ENCODE peak calls at places on chromosome 13, in five cellular contexts. One of them, this sample, is unnamed.
A peak's percentile ranks its signal among the peaks of the same experiment; 100 is the strongest.

GRCh38 chr13:39035799-39036198 is 2.1 kb downstream of the PROSER1 start:
- DNase-seq in fibroblast of mammary gland: no peak
- DNase-seq in HTR-8/SVneo: no peak
- DNase-seq in PC-3: no peak
- DNase-seq in stimulated activated CD4-positive, alpha-beta T cell treated with anti-CD3 and anti-CD28 coated beads, Interleukin-4, amount 100 ng/mL, for 48 hours: no peak
- DNase-seq in this sample: no peak

GRCh38 chr13:34926513-34926912 is 15.6 kb upstream of the NBEA start:
- DNase-seq in stimulated activated CD4-positive, alpha-beta T cell treated with anti-CD3 and anti-CD28 coated beads, Interleukin-4, amount 100 ng/mL, for 48 hours: no peak
- DNase-seq in HTR-8/SVneo: no peak
- DNase-seq in fibroblast of mammary gland: peak; percentile 64
- DNase-seq in PC-3: peak; percentile 62
- DNase-seq in this sample: no peak

GRCh38 chr13:52924241-52925148 is 76.1 kb upstream of the PCDH8 start:
- DNase-seq in stimulated activated CD4-positive, alpha-beta T cell treated with anti-CD3 and anti-CD28 coated beads, Interleukin-4, amount 100 ng/mL, for 48 hours: no peak
- DNase-seq in fibroblast of mammary gland: no peak
- DNase-seq in PC-3: no peak
- DNase-seq in HTR-8/SVneo: no peak
- DNase-seq in this sample: no peak

GRCh38 chr13:96581741-96582140 is 412.5 kb downstream of the OXGR1 start:
- DNase-seq in HTR-8/SVneo: no peak
- DNase-seq in PC-3: no peak
- DNase-seq in fibroblast of mammary gland: no peak
- DNase-seq in stimulated activated CD4-positive, alpha-beta T cell treated with anti-CD3 and anti-CD28 coated beads, Interleukin-4, amount 100 ng/mL, for 48 hours: no peak
- DNase-seq in this sample: no peak

GRCh38 chr13:27174766-27175455 is 3.3 kb upstream of the USP12 start:
- DNase-seq in HTR-8/SVneo: no peak
- DNase-seq in fibroblast of mammary gland: peak; percentile 54
- DNase-seq in stimulated activated CD4-positive, alpha-beta T cell treated with anti-CD3 and anti-CD28 coated beads, Interleukin-4, amount 100 ng/mL, for 48 hours: no peak
- DNase-seq in PC-3: no peak
- DNase-seq in this sample: no peak

GRCh38 chr13:23868521-23868920 is 20.7 kb downstream of the MIPEP start:
- DNase-seq in fibroblast of mammary gland: peak; percentile 91
- DNase-seq in PC-3: peak; percentile 90
- DNase-seq in stimulated activated CD4-positive, alpha-beta T cell treated with anti-CD3 and anti-CD28 coated beads, Interleukin-4, amount 100 ng/mL, for 48 hours: no peak
- DNase-seq in HTR-8/SVneo: no peak
- DNase-seq in this sample: no peak

GRCh38 chr13:76815344-76815743 is 70.9 kb downstream of the KCTD12 start:
- DNase-seq in PC-3: no peak
- DNase-seq in HTR-8/SVneo: no peak
- DNase-seq in stimulated activated CD4-positive, alpha-beta T cell treated with anti-CD3 and anti-CD28 coated beads, Interleukin-4, amount 100 ng/mL, for 48 hours: no peak
- DNase-seq in fibroblast of mammary gland: no peak
- DNase-seq in this sample: no peak

GRCh38 chr13:109756778-109757177 is 29.6 kb downstream of the IRS2 start:
- DNase-seq in stimulated activated CD4-positive, alpha-beta T cell treated with anti-CD3 and anti-CD28 coated beads, Interleukin-4, amount 100 ng/mL, for 48 hours: no peak
- DNase-seq in HTR-8/SVneo: no peak
- DNase-seq in PC-3: no peak
- DNase-seq in fibroblast of mammary gland: no peak
- DNase-seq in this sample: no peak

GRCh38 chr13:28059214-28059613 is 41.2 kb downstream of the FLT3 start:
- DNase-seq in PC-3: peak; percentile 54
- DNase-seq in stimulated activated CD4-positive, alpha-beta T cell treated with anti-CD3 and anti-CD28 coated beads, Interleukin-4, amount 100 ng/mL, for 48 hours: peak; percentile 40
- DNase-seq in HTR-8/SVneo: peak; percentile 22
- DNase-seq in fibroblast of mammary gland: peak; percentile 38
- DNase-seq in this sample: no peak

GRCh38 chr13:72920097-72920496 is 138.2 kb downstream of the PIBF1 start:
- DNase-seq in PC-3: no peak
- DNase-seq in fibroblast of mammary gland: no peak
- DNase-seq in HTR-8/SVneo: no peak
- DNase-seq in stimulated activated CD4-positive, alpha-beta T cell treated with anti-CD3 and anti-CD28 coated beads, Interleukin-4, amount 100 ng/mL, for 48 hours: no peak
- DNase-seq in this sample: peak; percentile 27

GRCh38 chr13:77544765-77545316 is 9.3 kb downstream of the SCEL start:
- DNase-seq in HTR-8/SVneo: no peak
- DNase-seq in stimulated activated CD4-positive, alpha-beta T cell treated with anti-CD3 and anti-CD28 coated beads, Interleukin-4, amount 100 ng/mL, for 48 hours: no peak
- DNase-seq in fibroblast of mammary gland: no peak
- DNase-seq in PC-3: no peak
- DNase-seq in this sample: no peak

GRCh38 chr13:85194482-85194881 is 604.7 kb downstream of the SLITRK6 start:
- DNase-seq in PC-3: no peak
- DNase-seq in fibroblast of mammary gland: no peak
- DNase-seq in HTR-8/SVneo: no peak
- DNase-seq in stimulated activated CD4-positive, alpha-beta T cell treated with anti-CD3 and anti-CD28 coated beads, Interleukin-4, amount 100 ng/mL, for 48 hours: no peak
- DNase-seq in this sample: no peak

GRCh38 chr13:98880673-98881072 is 97.2 kb downstream of the DOCK9 start:
- DNase-seq in PC-3: no peak
- DNase-seq in stimulated activated CD4-positive, alpha-beta T cell treated with anti-CD3 and anti-CD28 coated beads, Interleukin-4, amount 100 ng/mL, for 48 hours: no peak
- DNase-seq in HTR-8/SVneo: no peak
- DNase-seq in fibroblast of mammary gland: no peak
- DNase-seq in this sample: no peak

GRCh38 chr13:114096031-114096485 is 36.4 kb downstream of the RASA3 start:
- DNase-seq in HTR-8/SVneo: no peak
- DNase-seq in PC-3: no peak
- DNase-seq in stimulated activated CD4-positive, alpha-beta T cell treated with anti-CD3 and anti-CD28 coated beads, Interleukin-4, amount 100 ng/mL, for 48 hours: no peak
- DNase-seq in fibroblast of mammary gland: no peak
- DNase-seq in this sample: peak; percentile 15

GRCh38 chr13:42820450-42820849 is 39.1 kb downstream of the FAM216B start:
- DNase-seq in fibroblast of mammary gland: peak; percentile 47
- DNase-seq in PC-3: no peak
- DNase-seq in HTR-8/SVneo: no peak
- DNase-seq in stimulated activated CD4-positive, alpha-beta T cell treated with anti-CD3 and anti-CD28 coated beads, Interleukin-4, amount 100 ng/mL, for 48 hours: no peak
- DNase-seq in this sample: no peak

GRCh38 chr13:37011002-37011401 is 10.4 kb downstream of the EXOSC8 start:
- DNase-seq in stimulated activated CD4-positive, alpha-beta T cell treated with anti-CD3 and anti-CD28 coated beads, Interleukin-4, amount 100 ng/mL, for 48 hours: no peak
- DNase-seq in fibroblast of mammary gland: no peak
- DNase-seq in PC-3: no peak
- DNase-seq in HTR-8/SVneo: no peak
- DNase-seq in this sample: no peak

GRCh38 chr13:32840840-32841713 is 175.1 kb upstream of the KL start:
- DNase-seq in PC-3: no peak
- DNase-seq in fibroblast of mammary gland: no peak
- DNase-seq in HTR-8/SVneo: no peak
- DNase-seq in stimulated activated CD4-positive, alpha-beta T cell treated with anti-CD3 and anti-CD28 coated beads, Interleukin-4, amount 100 ng/mL, for 48 hours: no peak
- DNase-seq in this sample: no peak

GRCh38 chr13:45521292-45521691 is 56.6 kb downstream of the COG3 start:
- DNase-seq in stimulated activated CD4-positive, alpha-beta T cell treated with anti-CD3 and anti-CD28 coated beads, Interleukin-4, amount 100 ng/mL, for 48 hours: no peak
- DNase-seq in HTR-8/SVneo: no peak
- DNase-seq in PC-3: peak; percentile 79
- DNase-seq in fibroblast of mammary gland: peak; percentile 59
- DNase-seq in this sample: no peak

GRCh38 chr13:41944635-41945401 is 16.1 kb downstream of the VWA8 start:
- DNase-seq in PC-3: peak; percentile 20
- DNase-seq in fibroblast of mammary gland: no peak
- DNase-seq in HTR-8/SVneo: no peak
- DNase-seq in stimulated activated CD4-positive, alpha-beta T cell treated with anti-CD3 and anti-CD28 coated beads, Interleukin-4, amount 100 ng/mL, for 48 hours: no peak
- DNase-seq in this sample: no peak

GRCh38 chr13:70324519-70324918 is 216.3 kb upstream of the KLHL1 start:
- DNase-seq in fibroblast of mammary gland: no peak
- DNase-seq in PC-3: no peak
- DNase-seq in HTR-8/SVneo: no peak
- DNase-seq in stimulated activated CD4-positive, alpha-beta T cell treated with anti-CD3 and anti-CD28 coated beads, Interleukin-4, amount 100 ng/mL, for 48 hours: no peak
- DNase-seq in this sample: no peak

GRCh38 chr13:46846736-46847135 is 49.8 kb upstream of the ESD start:
- DNase-seq in fibroblast of mammary gland: no peak
- DNase-seq in HTR-8/SVneo: no peak
- DNase-seq in PC-3: no peak
- DNase-seq in stimulated activated CD4-positive, alpha-beta T cell treated with anti-CD3 and anti-CD28 coated beads, Interleukin-4, amount 100 ng/mL, for 48 hours: no peak
- DNase-seq in this sample: no peak

GRCh38 chr13:64697226-64697625 is 2532.9 kb downstream of the PCDH9 start:
- DNase-seq in fibroblast of mammary gland: no peak
- DNase-seq in stimulated activated CD4-positive, alpha-beta T cell treated with anti-CD3 and anti-CD28 coated beads, Interleukin-4, amount 100 ng/mL, for 48 hours: no peak
- DNase-seq in HTR-8/SVneo: no peak
- DNase-seq in PC-3: peak; percentile 61
- DNase-seq in this sample: no peak

GRCh38 chr13:94327318-94327717 is 152.2 kb downstream of the DCT start:
- DNase-seq in fibroblast of mammary gland: no peak
- DNase-seq in stimulated activated CD4-positive, alpha-beta T cell treated with anti-CD3 and anti-CD28 coated beads, Interleukin-4, amount 100 ng/mL, for 48 hours: no peak
- DNase-seq in HTR-8/SVneo: no peak
- DNase-seq in PC-3: no peak
- DNase-seq in this sample: no peak

GRCh38 chr13:28349901-28350654 is 144.8 kb downstream of the FLT1 start:
- DNase-seq in stimulated activated CD4-positive, alpha-beta T cell treated with anti-CD3 and anti-CD28 coated beads, Interleukin-4, amount 100 ng/mL, for 48 hours: no peak
- DNase-seq in fibroblast of mammary gland: no peak
- DNase-seq in PC-3: no peak
- DNase-seq in HTR-8/SVneo: no peak
- DNase-seq in this sample: peak; percentile 56

GRCh38 chr13:50129923-50130685 is 114.9 kb downstream of the KCNRG start:
- DNase-seq in stimulated activated CD4-positive, alpha-beta T cell treated with anti-CD3 and anti-CD28 coated beads, Interleukin-4, amount 100 ng/mL, for 48 hours: no peak
- DNase-seq in PC-3: peak; percentile 13
- DNase-seq in fibroblast of mammary gland: peak; percentile 48
- DNase-seq in HTR-8/SVneo: no peak
- DNase-seq in this sample: peak; percentile 50

GRCh38 chr13:93151277-93151676 is 75.3 kb upstream of the GPC6 start:
- DNase-seq in PC-3: peak; percentile 35
- DNase-seq in stimulated activated CD4-positive, alpha-beta T cell treated with anti-CD3 and anti-CD28 coated beads, Interleukin-4, amount 100 ng/mL, for 48 hours: no peak
- DNase-seq in HTR-8/SVneo: no peak
- DNase-seq in fibroblast of mammary gland: peak; percentile 93
- DNase-seq in this sample: no peak

GRCh38 chr13:74434782-74435181 is 300.6 kb upstream of the KLF12 start:
- DNase-seq in stimulated activated CD4-positive, alpha-beta T cell treated with anti-CD3 and anti-CD28 coated beads, Interleukin-4, amount 100 ng/mL, for 48 hours: no peak
- DNase-seq in PC-3: no peak
- DNase-seq in fibroblast of mammary gland: no peak
- DNase-seq in HTR-8/SVneo: no peak
- DNase-seq in this sample: no peak

GRCh38 chr13:101875717-101876393 is 423.4 kb downstream of the ITGBL1 start:
- DNase-seq in fibroblast of mammary gland: peak; percentile 68
- DNase-seq in stimulated activated CD4-positive, alpha-beta T cell treated with anti-CD3 and anti-CD28 coated beads, Interleukin-4, amount 100 ng/mL, for 48 hours: no peak
- DNase-seq in PC-3: peak; percentile 92
- DNase-seq in HTR-8/SVneo: peak; percentile 2
- DNase-seq in this sample: no peak

GRCh38 chr13:26034018-26034417 is 17.8 kb downstream of the SHISA2 start:
- DNase-seq in stimulated activated CD4-positive, alpha-beta T cell treated with anti-CD3 and anti-CD28 coated beads, Interleukin-4, amount 100 ng/mL, for 48 hours: no peak
- DNase-seq in fibroblast of mammary gland: no peak
- DNase-seq in HTR-8/SVneo: no peak
- DNase-seq in PC-3: no peak
- DNase-seq in this sample: no peak

GRCh38 chr13:22238269-22238668 is 567.4 kb downstream of the FGF9 start:
- DNase-seq in HTR-8/SVneo: no peak
- DNase-seq in fibroblast of mammary gland: no peak
- DNase-seq in stimulated activated CD4-positive, alpha-beta T cell treated with anti-CD3 and anti-CD28 coated beads, Interleukin-4, amount 100 ng/mL, for 48 hours: no peak
- DNase-seq in PC-3: no peak
- DNase-seq in this sample: no peak

GRCh38 chr13:94195715-94196114 is 283.8 kb downstream of the DCT start:
- DNase-seq in fibroblast of mammary gland: peak; percentile 97
- DNase-seq in PC-3: peak; percentile 51
- DNase-seq in HTR-8/SVneo: peak; percentile 12
- DNase-seq in stimulated activated CD4-positive, alpha-beta T cell treated with anti-CD3 and anti-CD28 coated beads, Interleukin-4, amount 100 ng/mL, for 48 hours: no peak
- DNase-seq in this sample: no peak

GRCh38 chr13:85698236-85698635 is 101.0 kb downstream of the SLITRK6 start:
- DNase-seq in HTR-8/SVneo: no peak
- DNase-seq in PC-3: no peak
- DNase-seq in stimulated activated CD4-positive, alpha-beta T cell treated with anti-CD3 and anti-CD28 coated beads, Interleukin-4, amount 100 ng/mL, for 48 hours: no peak
- DNase-seq in fibroblast of mammary gland: no peak
- DNase-seq in this sample: no peak

GRCh38 chr13:53137777-53138176 is 109.2 kb downstream of the OLFM4 start:
- DNase-seq in stimulated activated CD4-positive, alpha-beta T cell treated with anti-CD3 and anti-CD28 coated beads, Interleukin-4, amount 100 ng/mL, for 48 hours: no peak
- DNase-seq in HTR-8/SVneo: no peak
- DNase-seq in fibroblast of mammary gland: peak; percentile 90
- DNase-seq in PC-3: peak; percentile 4
- DNase-seq in this sample: no peak

GRCh38 chr13:23069571-23069970 is 111.2 kb upstream of the SGCG start:
- DNase-seq in fibroblast of mammary gland: peak; percentile 90
- DNase-seq in PC-3: peak; percentile 36
- DNase-seq in stimulated activated CD4-positive, alpha-beta T cell treated with anti-CD3 and anti-CD28 coated beads, Interleukin-4, amount 100 ng/mL, for 48 hours: no peak
- DNase-seq in HTR-8/SVneo: no peak
- DNase-seq in this sample: no peak